ENCODE peak calls at places on chromosome 11, in four cellular contexts. D is HS-27A, F is osteocyte, R is endothelial cell of umbilical vein. Z is an unnamed sample.

GRCh38 chr11:61041755-61042518 is 60.4 kb upstream of the CD5 start:
- DNase-seq in R (peak; percentile 20), F (no peak), D (no peak), Z (no peak)

GRCh38 chr11:116472661-116473060 is 300.1 kb downstream of the BUD13 start:
- DNase-seq in D (no peak), F (no peak), R (peak; percentile 87), Z (no peak)

GRCh38 chr11:11464555-11464954 is 111.5 kb upstream of the CSNK2A3 start:
- DNase-seq in D (no peak), F (no peak), R (no peak), Z (no peak)

GRCh38 chr11:66853242-66854229 is 3.3 kb upstream of the LRFN4 start:
- DNase-seq in D (no peak), F (no peak), R (no peak), Z (no peak)

GRCh38 chr11:12316432-12316831 is 60.9 kb upstream of the PARVA start:
- DNase-seq in D (no peak), F (no peak), R (no peak), Z (no peak)

GRCh38 chr11:27462543-27462942 is 10.0 kb downstream of the LGR4 start:
- DNase-seq in R (peak; percentile 36), F (no peak), D (no peak), Z (no peak)

GRCh38 chr11:45847908-45848316 is 637 bp downstream of the CRY2 start:
- DNase-seq in D (peak; percentile 15), F (no peak), R (peak; percentile 68), Z (no peak)

GRCh38 chr11:62832346-62833234 is at the start of gene TEX54:
- DNase-seq in R (no peak), F (peak; percentile 82), D (no peak), Z (no peak)

GRCh38 chr11:16678466-16679116 is 59.9 kb upstream of the C11orf58 start:
- DNase-seq in R (no peak), F (no peak), D (no peak), Z (no peak)

Z was measured in LNCaP clone FGC.